ENCODE peak calls at places on chromosomes 6 and 20, in eight cellular contexts. Z is H9; V is cardiac muscle cell; E is effector memory CD4-positive, alpha-beta T cell; P is AG04450; B is Panc1; Q is BJ; D is CD8-positive, alpha-beta memory T cell. K is an unnamed sample. For H3K27me3, the result is how much of the 10 kb centered on the place peaks cover.

GRCh38 chr6:140193269-140193668 is 818.8 kb upstream of the CITED2 start:
- DNase-seq in Z (no peak), V (no peak), E (no peak), P (no peak), B (no peak), Q (no peak), D (peak), K (no peak)

GRCh38 chr20:48786916-48787676 is 40.7 kb downstream of the PREX1 start:
- DNase-seq in Z (no peak), V (no peak), E (no peak), P (no peak), B (no peak), Q (no peak), D (no peak), K (no peak)

GRCh38 chr6:49713346-49713745 is at the start of gene CRISP2:
- DNase-seq in Z (peak), V (peak), E (no peak), P (no peak), B (no peak), Q (no peak), D (no peak), K (no peak)

GRCh38 chr6:41272591-41273175 is 13.8 kb downstream of the TREM1 start:
- DNase-seq in Z (no peak), V (no peak), E (no peak), P (no peak), B (no peak), Q (no peak), D (no peak), K (no peak)

GRCh38 chr20:34570859-34571306 is 12.4 kb downstream of the MAP1LC3A start:
- DNase-seq in Z (no peak), V (peak), E (no peak), P (no peak), B (no peak), Q (no peak), D (no peak), K (no peak)

GRCh38 chr6:40809627-40810026 is 222.5 kb upstream of the LRFN2 start:
- DNase-seq in Z (no peak), V (no peak), E (no peak), P (no peak), B (no peak), Q (no peak), D (no peak), K (no peak)

GRCh38 chr6:83867527-83868161 is 8.2 kb downstream of the CYB5R4 start:
- DNase-seq in Z (no peak), V (no peak), E (no peak), P (peak), B (peak), Q (peak), D (no peak), K (peak)

GRCh38 chr6:168209420-168209819 is 110.2 kb downstream of the DACT2 start:
- DNase-seq in Z (no peak), V (no peak), E (no peak), P (no peak), B (no peak), Q (no peak), D (no peak), K (no peak)

GRCh38 chr20:32655903-32656500 is 17.7 kb downstream of the C20orf203 start:
- DNase-seq in Z (no peak), V (no peak), E (no peak), P (no peak), B (no peak), Q (no peak), D (no peak), K (no peak)

GRCh38 chr6:13544454-13545186 is 29.8 kb upstream of the SIRT5 start:
- DNase-seq in Z (no peak), V (no peak), E (no peak), P (no peak), B (no peak), Q (no peak), D (no peak), K (no peak)

GRCh38 chr6:136549359-136550044 is 720 bp downstream of the MAP7 start:
- DNase-seq in Z (peak), V (peak), E (no peak), P (no peak), B (no peak), Q (no peak), D (peak), K (no peak)

GRCh38 chr6:21587182-21587924 is 6.2 kb upstream of the SOX4 start:
- DNase-seq in Z (peak), V (peak), E (no peak), P (no peak), B (no peak), Q (no peak), D (peak), K (peak)

GRCh38 chr6:106223300-106223930 is 102.1 kb downstream of the ATG5 start:
- DNase-seq in Z (no peak), V (peak), E (peak), P (peak), B (peak), Q (peak), D (peak), K (peak)

GRCh38 chr6:127790571-127790970 is 110.3 kb downstream of the THEMIS start:
- DNase-seq in Z (no peak), V (no peak), E (no peak), P (no peak), B (no peak), Q (no peak), D (no peak), K (no peak)

GRCh38 chr6:10722820-10723651 is at the start of gene TMEM14C:
- DNase-seq in Z (peak), V (peak), E (peak), P (peak), B (peak), Q (peak), D (peak), K (peak)

GRCh38 chr20:40606237-40606636 is 82.8 kb downstream of the MAFB start:
- DNase-seq in Z (no peak), V (no peak), E (no peak), P (no peak), B (no peak), Q (no peak), D (no peak), K (no peak)

GRCh38 chr6:110039996-110040383 is 61.9 kb downstream of the GPR6 start:
- DNase-seq in Z (peak), V (peak), E (peak), P (no peak), B (peak), Q (no peak), D (peak), K (peak)

GRCh38 chr20:63232235-63233060 is 3.3 kb upstream of the BIRC7 start:
- DNase-seq in Z (no peak), V (no peak), E (no peak), P (peak), B (peak), Q (peak), D (no peak), K (no peak)

GRCh38 chr20:63233061-63233344 is 2.7 kb upstream of the BIRC7 start:
- DNase-seq in Z (no peak), V (no peak), E (no peak), P (no peak), B (no peak), Q (no peak), D (no peak), K (no peak)

GRCh38 chr20:63233924-63234323 is 1.8 kb upstream of the BIRC7 start:
- DNase-seq in Z (no peak), V (no peak), E (no peak), P (no peak), B (no peak), Q (no peak), D (no peak), K (no peak)

GRCh38 chr20:63228786-63229185 is 6.9 kb upstream of the BIRC7 start:
- DNase-seq in Z (no peak), V (no peak), E (no peak), P (no peak), B (no peak), Q (no peak), D (no peak), K (no peak)

DNA sequence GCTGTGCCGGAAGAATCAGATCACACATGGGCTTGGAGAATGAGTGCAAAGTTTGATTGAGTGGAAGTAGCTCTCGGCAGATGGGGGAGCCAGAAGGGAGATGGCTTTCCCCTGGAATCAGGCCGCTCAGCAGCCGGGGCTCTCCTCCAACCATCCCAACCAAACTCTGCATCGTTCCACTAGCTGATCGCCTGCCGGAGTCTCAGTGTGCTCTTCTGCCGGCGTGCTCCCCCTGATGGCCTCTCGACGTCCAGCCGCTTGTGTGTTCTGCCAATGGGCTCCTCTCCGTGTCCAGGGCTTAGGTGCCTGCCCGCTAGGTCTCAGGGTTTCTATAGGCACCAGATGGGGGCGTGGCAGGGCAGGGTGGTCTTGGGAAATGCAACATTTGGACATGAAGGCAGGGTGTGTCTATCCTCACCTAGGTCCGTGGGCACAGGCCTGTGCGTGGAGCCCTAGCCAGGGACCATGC is 4.9 kb upstream of the BIRC7 start:
- DNase-seq in Z (peak), V (peak), E (no peak), P (no peak), B (no peak), Q (no peak), D (no peak), K (no peak)
- H3K27me3 ChIP-seq in Z (under half), V (under half), E (under half), P (under half), B (under half), Q (under half), D (under half), K (under half)

GRCh38 chr20:23270427-23270911 is 80.1 kb upstream of the NXT1 start:
- DNase-seq in Z (no peak), V (no peak), E (no peak), P (peak), B (no peak), Q (no peak), D (no peak), K (no peak)

GRCh38 chr20:23273776-23274175 is 76.8 kb upstream of the NXT1 start:
- DNase-seq in Z (no peak), V (no peak), E (no peak), P (no peak), B (no peak), Q (no peak), D (no peak), K (no peak)

GRCh38 chr20:23268792-23269354 is 81.7 kb upstream of the NXT1 start:
- DNase-seq in Z (no peak), V (no peak), E (no peak), P (no peak), B (no peak), Q (no peak), D (no peak), K (no peak)

GRCh38 chr20:23269954-23270353 is 80.6 kb upstream of the NXT1 start:
- DNase-seq in Z (no peak), V (no peak), E (no peak), P (no peak), B (no peak), Q (no peak), D (no peak), K (no peak)

GRCh38 chr20:23272176-23273029 is 78.2 kb upstream of the NXT1 start:
- DNase-seq in Z (no peak), V (no peak), E (no peak), P (no peak), B (no peak), Q (no peak), D (no peak), K (no peak)
- H3K27me3 ChIP-seq in Z (under half), V (under half), E (under half), P (under half), B (under half), Q (under half), D (under half), K (under half)

GRCh38 chr20:61565791-61566190 is 313.7 kb downstream of the CDH4 start:
- DNase-seq in Z (no peak), V (no peak), E (no peak), P (no peak), B (no peak), Q (no peak), D (no peak), K (no peak)

GRCh38 chr20:61564628-61565027 is 312.6 kb downstream of the CDH4 start:
- DNase-seq in Z (no peak), V (no peak), E (no peak), P (no peak), B (no peak), Q (no peak), D (no peak), K (no peak)

GRCh38 chr20:61569836-61570235 is 317.8 kb downstream of the CDH4 start:
- DNase-seq in Z (no peak), V (no peak), E (no peak), P (no peak), B (no peak), Q (no peak), D (no peak), K (no peak)

GRCh38 chr20:61567204-61567603 is 315.1 kb downstream of the CDH4 start:
- DNase-seq in Z (no peak), V (no peak), E (no peak), P (no peak), B (no peak), Q (no peak), D (no peak), K (no peak)

GRCh38 chr20:61566691-61567090 is 314.6 kb downstream of the CDH4 start:
- DNase-seq in Z (no peak), V (no peak), E (no peak), P (no peak), B (no peak), Q (no peak), D (no peak), K (no peak)
- H3K27me3 ChIP-seq in Z (under half), V (under half), E (under half), P (under half), B (under half), Q (under half), D (under half), K (under half)

DNA sequence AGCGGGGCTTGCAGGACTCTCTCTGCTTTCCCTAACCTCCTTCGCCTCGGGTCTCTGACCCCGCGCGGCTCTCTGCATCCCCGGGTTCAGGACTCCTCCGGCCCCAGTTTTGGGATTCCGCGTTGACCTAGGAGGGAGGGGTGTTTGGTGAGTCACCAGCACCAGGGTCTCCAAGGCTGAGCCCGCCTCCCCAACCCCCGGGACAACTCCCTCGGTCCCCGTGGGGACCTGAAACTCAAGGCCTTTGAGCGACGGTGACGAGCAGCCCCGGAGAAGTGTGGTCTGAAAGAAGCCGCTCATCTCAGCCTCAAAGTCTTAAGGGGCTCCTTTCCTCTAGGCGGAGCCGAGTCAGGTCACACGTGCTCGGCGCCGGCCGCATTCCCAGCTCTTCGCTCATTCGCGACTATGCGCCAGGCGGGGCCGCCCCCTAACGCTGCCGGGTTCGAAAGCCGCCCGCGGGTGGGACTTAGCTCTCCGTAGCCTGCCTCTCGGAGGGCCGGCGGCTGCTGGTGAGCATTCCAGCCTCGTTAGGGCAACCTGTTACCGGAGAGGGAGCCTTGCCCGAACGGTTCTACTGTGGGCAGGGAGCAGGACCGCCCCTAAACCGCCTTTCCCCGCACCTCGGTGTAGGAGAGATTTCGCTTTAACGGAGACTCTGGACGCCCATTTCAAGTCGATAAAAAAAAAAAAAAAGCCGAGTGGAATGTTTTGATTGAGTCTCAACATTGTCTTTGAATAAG is 3.0 kb upstream of the PRDM13 start:
- DNase-seq in Z (peak), V (peak), E (no peak), P (no peak), B (no peak), Q (no peak), D (no peak), K (no peak)
- H3K27me3 ChIP-seq in Z (half or more), V (half or more), E (half or more), P (half or more), B (under half), Q (half or more), D (half or more), K (under half)

GRCh38 chr6:1536526-1537429 is 72.9 kb upstream of the FOXC1 start:
- DNase-seq in Z (no peak), V (no peak), E (no peak), P (no peak), B (no peak), Q (no peak), D (no peak), K (no peak)

GRCh38 chr6:1538810-1539482 is 70.8 kb upstream of the FOXC1 start:
- DNase-seq in Z (no peak), V (no peak), E (no peak), P (no peak), B (no peak), Q (no peak), D (no peak), K (no peak)

GRCh38 chr6:1540864-1541521 is 68.7 kb upstream of the FOXC1 start:
- DNase-seq in Z (no peak), V (no peak), E (no peak), P (no peak), B (no peak), Q (no peak), D (no peak), K (no peak)

GRCh38 chr6:1535295-1535694 is 74.4 kb upstream of the FOXC1 start:
- DNase-seq in Z (no peak), V (no peak), E (peak), P (no peak), B (no peak), Q (no peak), D (no peak), K (peak)

DNA sequence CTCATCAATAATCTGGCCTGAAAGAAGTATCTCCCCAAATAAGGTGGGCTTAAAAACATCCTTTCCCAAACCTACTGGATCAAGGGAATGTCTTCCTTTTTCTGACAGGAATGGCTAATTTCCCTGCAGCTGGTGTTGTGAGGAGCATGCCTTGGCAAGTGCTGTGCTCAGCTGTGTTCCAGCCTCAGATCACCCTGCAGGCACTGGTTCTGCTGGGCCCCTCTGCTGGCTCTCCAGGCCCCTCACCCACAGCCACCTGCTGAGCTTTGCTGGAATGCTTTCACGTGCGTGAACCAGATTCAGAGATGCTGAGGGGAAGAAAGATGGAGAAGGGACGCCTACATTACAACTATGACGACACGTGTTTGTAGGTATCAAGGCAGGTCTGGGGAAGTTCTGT is 71.4 kb upstream of the FOXC1 start:
- DNase-seq in Z (no peak), V (no peak), E (no peak), P (no peak), B (no peak), Q (no peak), D (no peak), K (no peak)
- H3K27me3 ChIP-seq in Z (under half), V (under half), E (under half), P (under half), B (under half), Q (under half), D (under half), K (under half)

GRCh38 chr20:57268399-57269076 is 2.1 kb upstream of the BMP7 start:
- DNase-seq in Z (no peak), V (no peak), E (no peak), P (no peak), B (no peak), Q (no peak), D (no peak), K (no peak)
- H3K27me3 ChIP-seq in Z (under half), V (under half), E (under half), P (under half), B (under half), Q (under half), D (under half), K (under half)

GRCh38 chr20:53857723-53858236 is 212.6 kb downstream of the BCAS1 start:
- DNase-seq in Z (peak), V (peak), E (no peak), P (no peak), B (no peak), Q (no peak), D (no peak), K (no peak)

GRCh38 chr20:53859684-53860083 is 210.7 kb downstream of the BCAS1 start:
- DNase-seq in Z (no peak), V (no peak), E (no peak), P (no peak), B (no peak), Q (no peak), D (no peak), K (no peak)

GRCh38 chr20:53853451-53853713 is 217.0 kb downstream of the BCAS1 start:
- DNase-seq in Z (no peak), V (no peak), E (no peak), P (no peak), B (no peak), Q (no peak), D (no peak), K (no peak)

GRCh38 chr20:53855733-53856132 is 214.7 kb downstream of the BCAS1 start:
- DNase-seq in Z (no peak), V (no peak), E (no peak), P (no peak), B (no peak), Q (no peak), D (no peak), K (no peak)

GRCh38 chr20:53856675-53857295 is 213.6 kb downstream of the BCAS1 start:
- DNase-seq in Z (no peak), V (no peak), E (no peak), P (no peak), B (no peak), Q (no peak), D (no peak), K (no peak)
- H3K27me3 ChIP-seq in Z (under half), V (under half), E (under half), P (under half), B (under half), Q (under half), D (under half), K (under half)

GRCh38 chr20:46173652-46174468 is 55.7 kb downstream of the CD40 start:
- DNase-seq in Z (no peak), V (no peak), E (no peak), P (no peak), B (no peak), Q (no peak), D (no peak), K (no peak)
- H3K27me3 ChIP-seq in Z (under half), V (under half), E (under half), P (under half), B (under half), Q (under half), D (under half), K (under half)